ENCODE peak calls at places on chromosomes 11 and 22, in eight cellular contexts. One of them, this sample, is unnamed.

GRCh38 chr11:37306563-37306962 is 708.5 kb upstream of the RAG2 start:
- DNase-seq in activated CD4-positive, alpha-beta memory T cell treated with anti-CD3 and anti-CD28 coated beads, Interleukin-2, amount 10 ng/mL, durations not matched to agents 7 days and 5 days: no peak
- DNase-seq in stimulated activated CD8-positive, alpha-beta memory T cell treated with anti-CD3 and anti-CD28 coated beads, Interleukin-15, amount 100 ng/mL, for 24 hours: no peak
- DNase-seq in HEK293T: no peak
- DNase-seq in uterus: no peak
- DNase-seq in amygdala: no peak
- DNase-seq in kidney epithelial cell: no peak
- DNase-seq in substantia nigra: no peak
- DNase-seq in this sample: no peak

GRCh38 chr22:35154937-35155387 is 89.0 kb downstream of the ISX start:
- DNase-seq in activated CD4-positive, alpha-beta memory T cell treated with anti-CD3 and anti-CD28 coated beads, Interleukin-2, amount 10 ng/mL, durations not matched to agents 7 days and 5 days: peak; percentile 20
- DNase-seq in stimulated activated CD8-positive, alpha-beta memory T cell treated with anti-CD3 and anti-CD28 coated beads, Interleukin-15, amount 100 ng/mL, for 24 hours: no peak
- DNase-seq in HEK293T: peak; percentile 78
- DNase-seq in uterus: peak; percentile 23
- DNase-seq in amygdala: no peak
- DNase-seq in kidney epithelial cell: peak; percentile 9
- DNase-seq in substantia nigra: no peak
- DNase-seq in this sample: no peak

GRCh38 chr22:31199187-31199586 is 12.9 kb upstream of the LIMK2 start:
- DNase-seq in activated CD4-positive, alpha-beta memory T cell treated with anti-CD3 and anti-CD28 coated beads, Interleukin-2, amount 10 ng/mL, durations not matched to agents 7 days and 5 days: no peak
- DNase-seq in stimulated activated CD8-positive, alpha-beta memory T cell treated with anti-CD3 and anti-CD28 coated beads, Interleukin-15, amount 100 ng/mL, for 24 hours: no peak
- DNase-seq in HEK293T: no peak
- DNase-seq in uterus: no peak
- DNase-seq in amygdala: no peak
- DNase-seq in kidney epithelial cell: no peak
- DNase-seq in substantia nigra: no peak
- DNase-seq in this sample: no peak

GRCh38 chr11:125494601-125494986 is 1.5 kb downstream of the FEZ1 start:
- DNase-seq in activated CD4-positive, alpha-beta memory T cell treated with anti-CD3 and anti-CD28 coated beads, Interleukin-2, amount 10 ng/mL, durations not matched to agents 7 days and 5 days: no peak
- DNase-seq in stimulated activated CD8-positive, alpha-beta memory T cell treated with anti-CD3 and anti-CD28 coated beads, Interleukin-15, amount 100 ng/mL, for 24 hours: no peak
- DNase-seq in HEK293T: no peak
- DNase-seq in uterus: no peak
- DNase-seq in amygdala: no peak
- DNase-seq in kidney epithelial cell: no peak
- DNase-seq in substantia nigra: no peak
- DNase-seq in this sample: no peak

GRCh38 chr11:71381781-71382505 is 66.2 kb downstream of the DHCR7 start:
- DNase-seq in activated CD4-positive, alpha-beta memory T cell treated with anti-CD3 and anti-CD28 coated beads, Interleukin-2, amount 10 ng/mL, durations not matched to agents 7 days and 5 days: no peak
- DNase-seq in stimulated activated CD8-positive, alpha-beta memory T cell treated with anti-CD3 and anti-CD28 coated beads, Interleukin-15, amount 100 ng/mL, for 24 hours: no peak
- DNase-seq in HEK293T: no peak
- DNase-seq in uterus: no peak
- DNase-seq in amygdala: no peak
- DNase-seq in kidney epithelial cell: no peak
- DNase-seq in substantia nigra: no peak
- DNase-seq in this sample: no peak

GRCh38 chr11:65575568-65576231 is at the start of gene EHBP1L1:
- DNase-seq in activated CD4-positive, alpha-beta memory T cell treated with anti-CD3 and anti-CD28 coated beads, Interleukin-2, amount 10 ng/mL, durations not matched to agents 7 days and 5 days: peak; percentile 87
- DNase-seq in stimulated activated CD8-positive, alpha-beta memory T cell treated with anti-CD3 and anti-CD28 coated beads, Interleukin-15, amount 100 ng/mL, for 24 hours: peak; percentile 49
- DNase-seq in HEK293T: peak; percentile 55
- DNase-seq in uterus: peak; percentile 71
- DNase-seq in amygdala: no peak
- DNase-seq in kidney epithelial cell: no peak
- DNase-seq in substantia nigra: no peak
- DNase-seq in this sample: peak; percentile 7

GRCh38 chr22:31477329-31477728 is 12.3 kb downstream of the EIF4ENIF1 start:
- DNase-seq in activated CD4-positive, alpha-beta memory T cell treated with anti-CD3 and anti-CD28 coated beads, Interleukin-2, amount 10 ng/mL, durations not matched to agents 7 days and 5 days: no peak
- DNase-seq in stimulated activated CD8-positive, alpha-beta memory T cell treated with anti-CD3 and anti-CD28 coated beads, Interleukin-15, amount 100 ng/mL, for 24 hours: no peak
- DNase-seq in HEK293T: no peak
- DNase-seq in uterus: no peak
- DNase-seq in amygdala: no peak
- DNase-seq in kidney epithelial cell: no peak
- DNase-seq in substantia nigra: no peak
- DNase-seq in this sample: no peak

GRCh38 chr11:66842896-66843775 is at the start of gene RCE1:
- DNase-seq in activated CD4-positive, alpha-beta memory T cell treated with anti-CD3 and anti-CD28 coated beads, Interleukin-2, amount 10 ng/mL, durations not matched to agents 7 days and 5 days: peak; percentile 93
- DNase-seq in stimulated activated CD8-positive, alpha-beta memory T cell treated with anti-CD3 and anti-CD28 coated beads, Interleukin-15, amount 100 ng/mL, for 24 hours: peak; percentile 91
- DNase-seq in HEK293T: peak; percentile 96
- DNase-seq in uterus: peak; percentile 93
- DNase-seq in amygdala: peak; percentile 55
- DNase-seq in kidney epithelial cell: peak; percentile 45
- DNase-seq in substantia nigra: peak; percentile 74
- DNase-seq in this sample: peak; percentile 74

GRCh38 chr11:17475666-17476316 is 854 bp downstream of the ABCC8 start:
- DNase-seq in activated CD4-positive, alpha-beta memory T cell treated with anti-CD3 and anti-CD28 coated beads, Interleukin-2, amount 10 ng/mL, durations not matched to agents 7 days and 5 days: no peak
- DNase-seq in stimulated activated CD8-positive, alpha-beta memory T cell treated with anti-CD3 and anti-CD28 coated beads, Interleukin-15, amount 100 ng/mL, for 24 hours: no peak
- DNase-seq in HEK293T: peak; percentile 18
- DNase-seq in uterus: no peak
- DNase-seq in amygdala: no peak
- DNase-seq in kidney epithelial cell: no peak
- DNase-seq in substantia nigra: no peak
- DNase-seq in this sample: no peak

GRCh38 chr11:115498354-115498753 is 5.9 kb downstream of the CADM1 start:
- DNase-seq in activated CD4-positive, alpha-beta memory T cell treated with anti-CD3 and anti-CD28 coated beads, Interleukin-2, amount 10 ng/mL, durations not matched to agents 7 days and 5 days: no peak
- DNase-seq in stimulated activated CD8-positive, alpha-beta memory T cell treated with anti-CD3 and anti-CD28 coated beads, Interleukin-15, amount 100 ng/mL, for 24 hours: no peak
- DNase-seq in HEK293T: no peak
- DNase-seq in uterus: no peak
- DNase-seq in amygdala: no peak
- DNase-seq in kidney epithelial cell: no peak
- DNase-seq in substantia nigra: no peak
- DNase-seq in this sample: no peak

GRCh38 chr22:36160499-36160942 is at the start of gene APOL3:
- DNase-seq in activated CD4-positive, alpha-beta memory T cell treated with anti-CD3 and anti-CD28 coated beads, Interleukin-2, amount 10 ng/mL, durations not matched to agents 7 days and 5 days: peak; percentile 57
- DNase-seq in stimulated activated CD8-positive, alpha-beta memory T cell treated with anti-CD3 and anti-CD28 coated beads, Interleukin-15, amount 100 ng/mL, for 24 hours: no peak
- DNase-seq in HEK293T: no peak
- DNase-seq in uterus: peak; percentile 71
- DNase-seq in amygdala: no peak
- DNase-seq in kidney epithelial cell: no peak
- DNase-seq in substantia nigra: no peak
- DNase-seq in this sample: no peak

GRCh38 chr11:3709977-3710376 is 38.8 kb upstream of the CHRNA10 start:
- DNase-seq in activated CD4-positive, alpha-beta memory T cell treated with anti-CD3 and anti-CD28 coated beads, Interleukin-2, amount 10 ng/mL, durations not matched to agents 7 days and 5 days: no peak
- DNase-seq in stimulated activated CD8-positive, alpha-beta memory T cell treated with anti-CD3 and anti-CD28 coated beads, Interleukin-15, amount 100 ng/mL, for 24 hours: no peak
- DNase-seq in HEK293T: no peak
- DNase-seq in uterus: no peak
- DNase-seq in amygdala: no peak
- DNase-seq in kidney epithelial cell: no peak
- DNase-seq in substantia nigra: no peak
- DNase-seq in this sample: no peak